ENCODE peak calls at places on chromosomes 5 and 9, in eight cellular contexts. W, O, F, C, J, Y, N and I are unnamed samples.
A peak's percentile ranks its signal among the peaks of the same experiment; 100 is the strongest.

GRCh38 chr9:88645172-88645868 is 110.3 kb downstream of the NXNL2 start:
- DNase-seq in J (no peak), C (no peak), W (no peak), N (peak; percentile 45), F (no peak), O (no peak), Y (no peak), I (no peak)

GRCh38 chr5:3590967-3591900 is 4.4 kb upstream of the IRX1 start:
- DNase-seq in C (no peak), Y (no peak), N (no peak), J (no peak), O (no peak), F (peak; percentile 88), W (no peak), I (no peak)

GRCh38 chr5:54515634-54516033 is 1.9 kb upstream of the SNX18 start:
- DNase-seq in W (no peak), N (no peak), Y (no peak), F (peak; percentile 76), O (no peak), C (no peak), J (no peak), I (no peak)

GRCh38 chr5:172383231-172383802 is 71.0 kb downstream of the SH3PXD2B start:
- DNase-seq in N (peak; percentile 81), O (no peak), F (no peak), Y (peak; percentile 60), C (no peak), J (no peak), W (no peak), I (no peak)

GRCh38 chr5:9818340-9818845 is 188.2 kb upstream of the TAS2R1 start:
- DNase-seq in Y (no peak), W (no peak), O (no peak), C (no peak), F (no peak), J (no peak), N (no peak), I (no peak)

GRCh38 chr9:69637193-69637592 is 35.0 kb downstream of the APBA1 start:
- DNase-seq in Y (no peak), N (no peak), J (no peak), W (no peak), F (no peak), C (no peak), O (no peak), I (no peak)

GRCh38 chr9:125460883-125461475 is 199.4 kb downstream of the GAPVD1 start:
- DNase-seq in O (peak; percentile 68), J (no peak), Y (no peak), N (peak; percentile 93), W (no peak), C (no peak), F (no peak), I (no peak)

GRCh38 chr5:58940446-58940845 is 357.6 kb downstream of the RAB3C start:
- DNase-seq in Y (no peak), W (no peak), O (no peak), N (peak; percentile 63), J (no peak), F (no peak), C (no peak), I (no peak)

GRCh38 chr5:142716963-142717362 is 31.1 kb upstream of the FGF1 start:
- DNase-seq in O (no peak), W (peak; percentile 47), N (peak; percentile 51), C (peak; percentile 68), J (no peak), F (peak; percentile 85), Y (peak; percentile 55), I (peak; percentile 16)

GRCh38 chr9:92714016-92714415 is 44.1 kb upstream of the IPPK start:
- DNase-seq in O (no peak), W (no peak), F (no peak), J (no peak), Y (no peak), C (no peak), N (no peak), I (no peak)

GRCh38 chr9:131442351-131442750 is 48.5 kb downstream of the PRRC2B start:
- DNase-seq in Y (no peak), W (no peak), C (no peak), O (peak; percentile 14), F (no peak), N (no peak), J (no peak), I (no peak)

GRCh38 chr9:131308452-131308851 is 18.9 kb downstream of the PLPP7 start:
- DNase-seq in F (no peak), J (no peak), N (no peak), O (no peak), Y (no peak), C (no peak), W (no peak), I (peak; percentile 24)

GRCh38 chr5:9339206-9339818 is 206.6 kb downstream of the SEMA5A start:
- DNase-seq in O (no peak), N (no peak), W (no peak), F (no peak), Y (no peak), J (no peak), C (peak; percentile 45), I (peak; percentile 27)

GRCh38 chr9:18985464-18985951 is 47.5 kb downstream of the SAXO1 start:
- DNase-seq in J (no peak), W (no peak), N (no peak), F (no peak), C (no peak), O (no peak), Y (no peak), I (no peak)

GRCh38 chr5:97231025-97231636 is 48.1 kb upstream of the RIOK2 start:
- DNase-seq in C (peak; percentile 75), O (no peak), F (no peak), W (peak; percentile 54), N (peak; percentile 86), Y (no peak), J (peak; percentile 3), I (peak; percentile 74)

GRCh38 chr5:142235050-142235797 is 89.6 kb downstream of the SPRY4 start:
- DNase-seq in O (no peak), Y (no peak), C (no peak), W (no peak), J (no peak), F (no peak), N (no peak), I (no peak)

GRCh38 chr5:143693691-143694252 is 118.2 kb upstream of the HMHB1 start:
- DNase-seq in Y (no peak), J (no peak), F (no peak), C (no peak), N (no peak), O (no peak), W (no peak), I (no peak)

GRCh38 chr9:120714088-120714845 is at the start of gene MEGF9:
- DNase-seq in Y (peak; percentile 97), O (peak; percentile 98), N (peak; percentile 97), J (peak; percentile 89), W (peak; percentile 90), F (peak; percentile 100), C (peak; percentile 97), I (peak; percentile 98)
- TF ChIP-seq POLR2A in Y (peak; percentile 31), O (peak; percentile 58), N (peak; percentile 67), J (peak; percentile 77), W (peak; percentile 55), F (no peak), C (peak; percentile 46), I (peak; percentile 88)

DNA sequence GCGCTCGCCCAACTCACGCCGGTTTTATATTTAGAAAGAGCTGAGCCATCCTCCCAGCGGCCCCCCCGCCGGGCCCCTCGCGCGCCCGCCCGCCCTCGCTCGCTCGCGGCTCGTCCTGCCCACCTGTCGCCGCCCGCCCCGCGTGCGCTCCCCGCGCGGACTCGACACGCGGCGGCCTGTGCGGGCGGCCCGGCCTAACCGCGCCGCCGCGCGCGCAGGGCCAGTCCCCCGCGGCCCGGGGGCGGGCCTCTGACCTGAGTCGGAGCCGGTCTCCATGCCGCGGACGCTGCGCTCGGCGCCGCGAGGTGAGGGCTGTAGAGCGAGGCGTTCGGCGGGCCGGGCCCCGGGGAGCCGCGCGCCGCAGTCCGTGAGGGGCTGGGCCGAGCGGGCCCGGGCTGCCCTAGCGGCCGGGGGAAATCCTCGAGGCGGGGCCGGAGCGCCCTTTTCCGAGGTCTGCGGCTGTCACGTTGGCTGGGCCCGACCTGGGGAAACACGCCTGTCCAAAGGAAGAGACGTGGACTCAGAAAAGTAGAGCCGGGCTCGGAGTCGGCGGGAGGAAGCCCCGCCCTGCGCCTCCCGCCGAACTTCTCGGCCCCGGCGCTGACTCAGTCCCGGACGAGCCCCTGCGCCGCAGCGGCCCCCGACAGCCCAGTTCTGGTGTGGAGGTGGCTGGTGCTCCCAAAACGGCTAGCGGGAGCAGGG is at the start of gene ECPAS:
- DNase-seq in Y (peak; percentile 68), C (peak; percentile 86), J (peak; percentile 80), N (peak; percentile 78), W (peak; percentile 63), O (peak; percentile 83), F (peak; percentile 94), I (peak; percentile 84)
- TF ChIP-seq POLR2A in Y (no peak), C (peak; percentile 65), J (peak; percentile 71), N (peak; percentile 52), W (peak; percentile 24), O (peak; percentile 52), F (no peak), I (peak; percentile 51)

DNA sequence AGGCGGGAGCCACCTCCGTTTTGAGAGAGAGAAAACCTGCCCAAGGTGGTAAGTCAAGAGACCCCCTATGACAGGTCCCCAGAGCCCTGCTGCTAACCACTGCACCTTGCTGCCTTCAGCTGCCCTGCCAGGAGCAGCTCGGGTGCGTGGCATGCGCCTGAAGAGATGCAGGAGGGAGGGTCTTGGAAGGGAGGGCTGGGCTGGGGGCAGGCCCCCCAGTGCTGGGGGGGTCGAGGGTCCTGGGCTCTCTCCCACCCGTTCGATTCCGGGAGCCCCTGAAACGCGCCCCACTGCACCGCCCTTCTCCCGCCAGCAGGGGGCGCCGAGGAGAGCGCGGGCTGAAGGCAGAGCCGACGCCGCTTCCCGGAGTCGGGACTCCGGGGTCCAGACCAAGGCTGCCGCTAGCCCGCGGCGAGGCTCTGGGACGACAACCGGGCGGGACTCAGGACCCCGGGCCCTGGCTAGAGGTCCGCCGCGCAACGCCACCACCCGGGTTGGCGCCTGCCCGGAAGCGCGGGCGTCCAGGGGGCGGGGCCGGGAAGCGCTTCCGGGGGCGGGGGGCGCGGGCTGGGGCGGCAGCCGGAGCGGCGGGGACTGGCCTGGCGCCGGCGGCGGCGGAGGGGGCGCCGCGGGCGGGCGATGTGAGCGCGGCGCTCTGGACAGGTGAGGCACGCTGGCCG is at the start of gene ZBTB34:
- DNase-seq in W (peak; percentile 6), F (peak; percentile 93), O (peak; percentile 82), Y (no peak), J (peak; percentile 63), C (peak; percentile 75), N (peak; percentile 24), I (peak; percentile 88)
- TF ChIP-seq POLR2A in W (no peak), F (no peak), O (no peak), Y (no peak), J (peak; percentile 86), C (peak; percentile 59), N (peak; percentile 65), I (peak; percentile 24)

DNA sequence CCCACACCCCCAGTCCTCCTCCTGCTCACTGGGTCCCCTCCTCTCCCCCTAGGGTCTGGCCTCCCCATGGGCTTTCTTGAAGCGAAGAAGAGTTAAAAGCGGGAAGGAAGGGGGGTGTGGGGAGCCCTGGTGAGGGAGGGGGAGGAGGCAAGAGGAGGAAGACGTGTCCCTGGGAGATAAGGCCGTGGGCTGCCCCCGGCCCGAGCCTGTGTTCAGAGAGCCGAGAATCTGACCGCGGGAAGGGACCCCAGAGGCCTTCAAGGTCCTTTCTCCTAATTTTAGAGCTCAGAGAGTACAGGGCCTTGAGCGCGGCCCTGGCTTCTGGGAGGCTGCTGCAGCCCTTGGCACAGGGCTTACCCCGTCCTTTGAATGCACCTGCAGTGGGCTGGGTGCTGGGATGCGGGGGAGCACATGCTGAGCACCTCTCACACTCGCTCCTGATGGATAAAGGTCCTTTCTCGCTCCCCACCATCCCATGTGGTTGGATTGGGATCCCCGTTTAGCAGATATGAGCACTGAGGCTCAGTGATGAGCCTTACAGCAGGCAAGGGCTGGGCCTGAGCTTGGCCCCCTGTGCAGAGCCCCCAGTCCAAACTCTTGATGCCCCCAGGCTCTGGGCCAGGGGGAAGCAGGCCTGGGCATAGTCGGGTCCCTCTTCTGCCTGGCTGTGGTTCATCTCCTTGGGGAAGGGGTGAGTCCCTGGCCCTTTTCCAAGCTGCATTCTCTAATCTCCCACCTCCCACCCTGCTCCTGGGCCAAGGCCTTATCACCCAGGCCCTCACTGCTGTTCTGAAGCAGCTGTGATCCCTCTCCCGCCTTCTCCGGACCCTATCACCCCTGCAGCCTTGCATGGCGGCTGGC is 5.9 kb downstream of the GFI1B start:
- DNase-seq in F (no peak), N (no peak), C (peak; percentile 77), Y (no peak), J (no peak), O (no peak), W (no peak), I (peak; percentile 96)
- TF ChIP-seq POLR2A in F (no peak), N (no peak), C (no peak), Y (no peak), J (no peak), O (no peak), W (no peak), I (peak; percentile 74)